ENCODE peak calls at places on chromosomes 2 and 18, in nine cellular contexts. B is spleen, J is fibroblast of lung, L is heart right ventricle, M is adrenal gland, T is body of pancreas, X is neural progenitor cell, Q is DND-41, G is cardiac muscle cell. D is an unnamed sample.

GRCh38 chr2:233386382-233387041 is 32.2 kb downstream of the DGKD start:
- DNase-seq in J (peak; percentile 83), B (no peak), G (peak; percentile 61), Q (no peak), T (no peak), M (no peak), X (no peak), L (no peak), D (no peak)

GRCh38 chr2:18664421-18664820 is 75.1 kb upstream of the NT5C1B start:
- DNase-seq in L (no peak), G (no peak), J (no peak), M (no peak), X (no peak), Q (no peak), B (no peak), T (no peak), D (no peak)

GRCh38 chr18:365651-366050 is 97.8 kb upstream of the THOC1 start:
- DNase-seq in X (no peak), G (no peak), T (no peak), J (no peak), B (no peak), L (no peak), Q (no peak), M (no peak), D (no peak)

GRCh38 chr2:27372937-27373336 is 2.5 kb downstream of the SNX17 start:
- DNase-seq in J (no peak), Q (no peak), T (no peak), L (no peak), M (no peak), G (no peak), X (no peak), B (no peak), D (no peak)

GRCh38 chr2:196702641-196703040 is 63.1 kb downstream of the CCDC150 start:
- DNase-seq in B (no peak), Q (no peak), T (no peak), G (peak; percentile 32), M (no peak), L (no peak), X (no peak), J (peak; percentile 67), D (no peak)

GRCh38 chr2:17620280-17620679 is 79.8 kb downstream of the VSNL1 start:
- DNase-seq in G (peak; percentile 64), J (no peak), X (no peak), M (peak; percentile 64), Q (no peak), L (peak; percentile 67), T (no peak), B (no peak), D (peak; percentile 73)

GRCh38 chr2:226835420-226835795 is 446 bp upstream of the RHBDD1 start:
- DNase-seq in J (no peak), G (no peak), Q (no peak), L (no peak), X (no peak), T (no peak), M (peak; percentile 61), B (peak; percentile 92), D (no peak)

GRCh38 chr2:197852127-197852526 is 47.7 kb downstream of the PLCL1 start:
- DNase-seq in J (no peak), G (no peak), Q (peak; percentile 84), T (no peak), X (no peak), L (peak; percentile 8), B (no peak), M (no peak), D (no peak)

GRCh38 chr2:98985905-98986666 is 50.1 kb upstream of the CRACDL start:
- DNase-seq in J (no peak), T (no peak), L (no peak), X (no peak), B (no peak), Q (no peak), G (no peak), M (no peak), D (no peak)

GRCh38 chr2:229917793-229918192 is 4.0 kb downstream of the TRIP12 start:
- DNase-seq in L (no peak), B (no peak), G (no peak), X (no peak), J (no peak), M (no peak), Q (no peak), T (no peak), D (no peak)

GRCh38 chr2:159052157-159052561 is 83.7 kb downstream of the TANC1 start:
- DNase-seq in G (no peak), B (no peak), X (no peak), L (no peak), J (peak; percentile 70), T (no peak), M (no peak), Q (no peak), D (no peak)

GRCh38 chr2:108607706-108608301 is 73.5 kb downstream of the LIMS1 start:
- DNase-seq in Q (peak; percentile 32), M (peak; percentile 79), B (no peak), T (peak; percentile 56), L (no peak), G (peak; percentile 63), J (peak; percentile 67), X (peak; percentile 70), D (no peak)

GRCh38 chr2:38212312-38212711 is 136.4 kb upstream of the CYP1B1 start:
- DNase-seq in J (no peak), M (no peak), Q (no peak), L (no peak), T (no peak), G (no peak), X (no peak), B (no peak), D (no peak)

GRCh38 chr2:152407204-152407721 is 72.3 kb downstream of the FMNL2 start:
- DNase-seq in J (peak; percentile 35), Q (no peak), M (peak; percentile 70), G (peak; percentile 52), B (no peak), L (peak; percentile 26), T (peak; percentile 34), X (peak; percentile 84), D (no peak)

GRCh38 chr2:43372386-43373081 is 146.1 kb upstream of the ZFP36L2 start:
- DNase-seq in J (no peak), X (no peak), M (no peak), G (no peak), L (no peak), T (no peak), B (no peak), Q (no peak), D (no peak)

GRCh38 chr2:119245841-119246230 is 22.2 kb downstream of the STEAP3 start:
- DNase-seq in L (no peak), M (no peak), T (no peak), Q (no peak), G (no peak), X (no peak), J (no peak), B (no peak), D (no peak)

GRCh38 chr2:110837421-110838409 is 105.3 kb downstream of the ACOXL start:
- DNase-seq in X (peak; percentile 91), J (peak; percentile 3), T (no peak), B (no peak), L (no peak), G (no peak), M (no peak), Q (no peak), D (no peak)

GRCh38 chr2:121902171-121902591 is 146.7 kb downstream of the TSN start:
- DNase-seq in L (peak; percentile 51), X (peak; percentile 23), B (no peak), G (peak; percentile 78), Q (no peak), J (no peak), M (no peak), T (no peak), D (no peak)
- H3K4me3 ChIP-seq in L (peak overlapping the region; percentile 2), X (no peak overlapping the region), B (no peak overlapping the region), G (no peak overlapping the region), Q (no peak overlapping the region), J (peak overlapping the region; percentile 25), M (no peak overlapping the region), T (no peak overlapping the region), D (peak overlapping the region; percentile 26)

DNA sequence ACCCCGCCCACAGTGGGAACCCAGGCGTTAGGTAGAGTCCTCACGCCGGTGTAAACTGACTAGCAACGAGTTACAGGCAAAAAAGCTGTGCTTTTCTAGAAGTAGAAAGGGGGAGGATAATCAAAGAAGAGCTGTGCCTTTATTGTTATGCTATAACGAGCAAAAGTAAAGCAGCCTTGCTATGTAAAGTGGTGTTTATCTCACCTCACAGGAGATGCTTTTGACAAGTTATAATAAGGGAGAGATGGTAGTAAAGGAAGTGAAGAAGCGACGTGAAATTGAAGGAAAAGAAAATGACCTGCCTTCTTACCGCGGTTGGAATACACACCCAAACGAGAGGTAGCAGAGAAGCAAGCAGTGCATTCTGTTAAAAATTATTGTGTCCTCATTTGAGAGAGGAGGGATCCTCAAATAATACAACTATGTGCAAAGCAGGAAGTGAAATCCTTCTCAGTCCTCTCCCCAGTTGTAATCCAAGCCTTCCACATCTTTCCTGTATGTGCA is 898 bp downstream of the TANK start:
- DNase-seq in X (peak; percentile 52), M (no peak), G (no peak), B (no peak), L (no peak), Q (no peak), T (no peak), J (no peak), D (no peak)
- TF ChIP-seq CTCF in X (no peak), M (no peak), G (no peak), B (no peak), L (no peak), Q (no peak), T (no peak), J (no peak), D (no peak)

GRCh38 chr18:37249171-37249886 is 316.3 kb downstream of the CELF4 start:
- DNase-seq in J (no peak), G (no peak), L (no peak), X (no peak), M (no peak), T (no peak), Q (no peak), B (peak; percentile 56), D (no peak)

GRCh38 chr18:37247499-37248161 is 318.0 kb downstream of the CELF4 start:
- DNase-seq in T (no peak), M (no peak), L (no peak), J (no peak), B (peak; percentile 54), G (no peak), X (no peak), Q (no peak), D (no peak)

GRCh38 chr18:37249895-37250618 is 315.5 kb downstream of the CELF4 start:
- DNase-seq in Q (no peak), X (no peak), T (no peak), B (peak; percentile 55), G (no peak), J (no peak), L (no peak), M (no peak), D (no peak)

GRCh38 chr18:37246779-37247340 is 318.7 kb downstream of the CELF4 start:
- DNase-seq in G (no peak), J (no peak), T (no peak), M (no peak), B (no peak), Q (no peak), X (no peak), L (no peak), D (no peak)

GRCh38 chr18:37248281-37248680 is 317.3 kb downstream of the CELF4 start:
- DNase-seq in Q (no peak), J (no peak), X (no peak), G (no peak), L (no peak), B (peak; percentile 42), M (no peak), T (no peak), D (no peak)
- H3K27ac ChIP-seq in Q (no peak overlapping the region), J (no peak overlapping the region), X (no peak overlapping the region), G (no peak overlapping the region), L (no peak overlapping the region), B (no peak overlapping the region), M (no peak overlapping the region), T (no peak overlapping the region), D (no peak overlapping the region)

GRCh38 chr2:207115715-207116364 is 49.9 kb downstream of the KLF7 start:
- DNase-seq in B (no peak), X (peak; percentile 42), J (peak; percentile 68), T (no peak), M (peak; percentile 67), Q (no peak), G (peak; percentile 64), L (peak; percentile 42), D (no peak)
- H3K4me3 ChIP-seq in B (no peak overlapping the region), X (no peak overlapping the region), J (no peak overlapping the region), T (no peak overlapping the region), M (no peak overlapping the region), Q (no peak overlapping the region), G (no peak overlapping the region), L (no peak overlapping the region), D (no peak overlapping the region)

D was measured in breast epithelium.